ENCODE peak calls at places on chromosome 20, in five cellular contexts. T is kidney; C is neural progenitor cell; O is left lung; V is CD8-positive, alpha-beta memory T cell. M is an unnamed sample. For H3K4me1, the result is how much of the 10 kb centered on the place peaks cover.

GRCh38 chr20:61166324-61166723 is 85.7 kb upstream of the CDH4 start:
- DNase-seq in T (no peak), C (no peak), O (no peak), V (no peak), M (no peak)

GRCh38 chr20:44850272-44850671 is 35.2 kb upstream of the YWHAB start:
- DNase-seq in T (no peak), C (no peak), O (no peak), V (no peak), M (no peak)

GRCh38 chr20:17701826-17702225 is 2.1 kb downstream of the BANF2 start:
- DNase-seq in T (no peak), C (no peak), O (no peak), V (no peak), M (no peak)

GRCh38 chr20:8547968-8548588 is 416.0 kb downstream of the PLCB1 start:
- DNase-seq in T (no peak), C (no peak), O (no peak), V (no peak), M (no peak)

GRCh38 chr20:41308726-41309413 is 8.7 kb downstream of the ZHX3 start:
- DNase-seq in T (no peak), C (no peak), O (no peak), V (no peak), M (no peak)

GRCh38 chr20:16620961-16621360 is 47.7 kb upstream of the KIF16B start:
- DNase-seq in T (no peak), C (no peak), O (no peak), V (no peak), M (no peak)

GRCh38 chr20:10557685-10558084 is 116.1 kb downstream of the JAG1 start:
- DNase-seq in T (no peak), C (no peak), O (no peak), V (no peak), M (no peak)

GRCh38 chr20:44211177-44212039 is 837 bp upstream of the OSER1 start:
- DNase-seq in T (no peak), C (peak), O (no peak), V (peak), M (no peak)

GRCh38 chr20:46646122-46646521 is 5.1 kb downstream of the SLC13A3 start:
- DNase-seq in T (no peak), C (no peak), O (no peak), V (no peak), M (no peak)

GRCh38 chr20:51565741-51566140 is 23.2 kb upstream of the NFATC2 start:
- DNase-seq in T (no peak), C (no peak), O (no peak), V (no peak), M (no peak)
- H3K4me1 ChIP-seq in T (under half), C (under half), O (under half), V (under half), M (under half)

GRCh38 chr20:32522525-32522774 is 62.7 kb downstream of the NOL4L start:
- DNase-seq in T (no peak), C (no peak), O (no peak), V (no peak), M (peak)
- H3K27ac ChIP-seq in T (no peak), C (no peak), O (no peak), V (no peak), M (peak)

DNA sequence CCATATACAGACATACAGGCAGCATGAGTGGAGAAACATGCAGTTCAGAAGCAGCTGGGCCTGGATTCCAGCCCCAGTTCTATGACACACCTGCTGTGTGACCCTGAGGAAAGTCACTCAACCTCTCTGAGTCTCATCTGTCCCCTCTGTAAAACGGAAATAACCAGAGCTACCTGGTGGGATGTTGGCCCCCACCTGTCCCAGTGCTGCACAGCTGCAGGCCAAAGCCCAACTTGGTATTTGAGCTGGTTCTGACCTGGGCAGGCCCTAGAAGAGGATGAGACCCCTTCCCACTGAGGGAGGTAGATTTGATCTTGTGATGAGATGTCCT is 55.5 kb downstream of the PPP1R16B start:
- DNase-seq in T (no peak), C (no peak), O (no peak), V (no peak), M (no peak)
- H3K4me3 ChIP-seq in T (no peak), C (no peak), O (no peak), V (no peak), M (no peak)

DNA sequence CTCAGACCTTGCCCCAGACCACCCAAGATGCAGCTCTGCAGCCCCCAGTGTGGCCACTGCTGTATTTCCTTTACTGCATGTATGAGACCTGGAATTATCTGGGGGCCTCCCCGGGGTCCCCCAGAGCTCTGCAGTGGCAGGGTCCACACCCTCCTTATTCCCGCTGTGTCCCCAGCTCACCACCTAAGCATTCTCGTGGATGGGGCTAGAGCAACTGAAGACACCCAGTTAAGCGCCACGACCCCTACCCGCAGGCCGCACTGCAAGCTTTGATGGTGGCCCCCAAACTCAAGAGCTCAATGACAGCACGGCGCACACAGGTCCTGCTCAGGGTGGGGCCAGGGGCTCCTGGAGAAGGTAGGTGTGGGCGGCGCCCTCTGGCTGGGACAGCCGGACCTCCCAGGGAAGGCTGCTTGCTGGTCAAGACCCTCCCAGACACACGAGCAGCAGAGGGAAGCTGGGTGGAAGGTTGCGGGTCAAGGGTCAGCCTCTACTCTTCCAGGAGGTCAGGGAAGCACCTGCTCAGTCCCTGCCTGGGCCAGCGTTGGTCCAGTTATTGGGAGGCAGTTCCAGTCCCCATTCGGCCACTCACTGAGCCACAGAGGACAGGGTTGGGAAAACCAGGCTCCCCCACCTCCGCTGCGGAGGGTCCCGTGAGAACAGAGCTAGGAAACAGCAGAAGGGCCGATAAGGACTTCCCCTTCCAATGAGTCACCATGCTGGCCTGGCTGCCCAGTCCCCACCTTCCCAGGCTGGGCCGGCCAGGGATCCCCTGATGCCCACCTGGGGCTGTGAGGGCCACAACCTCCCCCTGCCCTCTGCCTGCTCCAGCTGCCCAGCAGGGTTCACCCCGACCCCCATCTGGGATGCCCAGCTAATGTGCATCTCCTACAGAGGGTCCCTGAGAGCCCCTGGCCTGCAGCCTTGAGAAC is 2.9 kb downstream of the LAMA5 start:
- DNase-seq in T (peak), C (peak), O (peak), V (no peak), M (no peak)
- H3K4me1 ChIP-seq in T (under half), C (half or more), O (under half), V (under half), M (under half)

DNA sequence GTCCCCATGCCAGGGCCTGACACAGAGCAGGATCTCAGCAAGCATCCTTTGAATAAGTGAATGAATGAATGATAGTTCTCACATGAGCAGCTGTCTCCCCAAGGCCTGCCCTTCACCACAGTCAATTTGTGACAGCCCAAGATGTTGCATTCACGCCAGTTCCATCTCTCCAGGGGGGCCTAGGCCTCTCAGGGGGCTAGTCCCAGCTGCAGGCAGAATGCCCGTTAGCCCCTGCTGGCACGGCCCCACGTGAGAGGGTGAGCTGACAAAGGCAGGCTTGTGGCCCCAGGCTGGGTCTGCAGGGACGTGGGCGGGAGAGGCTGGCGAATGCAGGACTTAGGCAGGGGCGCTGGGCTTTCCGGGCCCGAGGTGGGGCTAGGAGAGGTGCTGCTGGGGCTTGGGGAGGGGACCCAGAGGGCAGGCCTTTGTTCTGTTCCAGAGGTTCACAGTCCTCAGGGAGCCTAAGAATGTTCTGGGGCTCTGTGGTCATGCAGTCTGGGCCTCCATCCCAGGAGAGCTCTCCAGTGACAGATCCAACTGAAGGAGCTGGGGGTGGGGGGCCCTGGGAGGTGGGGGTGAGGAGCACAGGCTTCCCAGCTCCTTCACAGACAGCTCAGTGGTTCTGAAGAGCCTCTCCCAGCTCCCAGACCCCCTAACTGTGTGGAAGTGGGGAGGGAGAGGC is 30.5 kb upstream of the TLDC2 start:
- DNase-seq in T (peak), C (peak), O (no peak), V (no peak), M (no peak)
- H3K27ac ChIP-seq in T (no peak), C (peak), O (peak), V (no peak), M (no peak)

DNA sequence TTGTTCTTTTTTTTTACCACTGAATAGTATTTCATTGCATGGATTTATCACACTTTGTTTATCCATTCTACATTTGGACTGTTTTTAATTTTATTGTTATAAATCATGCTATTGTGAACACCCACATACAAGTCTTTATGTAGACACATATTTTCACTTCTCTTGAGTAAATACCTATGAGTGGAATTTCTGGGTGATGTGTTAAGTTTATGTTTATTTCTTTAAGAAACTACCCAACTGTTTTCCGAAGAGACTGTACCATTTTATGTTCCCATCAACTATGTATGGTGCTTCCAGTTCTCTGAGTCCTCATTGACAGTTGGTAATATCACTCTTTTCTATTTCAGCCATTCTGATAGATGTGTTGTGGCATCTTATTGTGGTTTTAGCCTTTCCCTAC is 54.0 kb downstream of the RIN2 start:
- DNase-seq in T (no peak), C (no peak), O (no peak), V (no peak), M (no peak)
- H3K4me3 ChIP-seq in T (no peak), C (no peak), O (no peak), V (no peak), M (no peak)

DNA sequence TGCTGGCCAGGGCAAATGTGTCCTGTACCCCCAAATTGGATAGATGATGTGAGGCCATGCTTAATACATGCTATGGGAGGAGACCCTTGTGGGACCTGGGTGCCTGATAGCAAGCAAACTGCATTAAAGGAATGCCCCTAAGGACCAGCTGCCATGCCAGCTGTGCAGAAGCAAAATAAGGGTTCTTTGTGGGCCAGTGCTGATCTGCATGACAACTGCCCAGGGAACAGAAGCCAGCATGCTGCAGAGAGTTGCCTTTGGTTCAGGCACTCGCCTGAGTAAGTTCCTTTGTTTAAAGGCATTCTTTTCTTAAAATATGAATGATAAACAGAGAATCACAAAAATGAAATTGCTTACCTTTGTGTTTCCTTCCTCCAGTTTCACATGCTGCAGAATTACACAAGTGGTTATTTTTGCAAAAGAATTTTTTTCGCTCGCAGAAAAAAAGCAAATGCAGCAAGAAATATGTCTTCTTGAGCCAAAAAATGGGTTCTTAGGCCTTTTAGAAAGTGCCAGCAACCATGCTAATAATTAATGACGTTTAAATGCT is 6.9 kb upstream of the SYNDIG1 start:
- DNase-seq in T (no peak), C (peak), O (no peak), V (no peak), M (no peak)
- H3K4me1 ChIP-seq in T (under half), C (under half), O (under half), V (under half), M (under half)

GRCh38 chr20:33687993-33688937 is 2.1 kb upstream of the E2F1 start:
- DNase-seq in T (no peak), C (no peak), O (no peak), V (no peak), M (no peak)

GRCh38 chr20:33688938-33689424 is 2.8 kb upstream of the E2F1 start:
- DNase-seq in T (no peak), C (no peak), O (no peak), V (no peak), M (no peak)

GRCh38 chr20:33687370-33687915 is 1.3 kb upstream of the E2F1 start:
- DNase-seq in T (no peak), C (no peak), O (no peak), V (no peak), M (no peak)

GRCh38 chr20:33689973-33690372 is 3.8 kb upstream of the E2F1 start:
- DNase-seq in T (no peak), C (no peak), O (no peak), V (peak), M (no peak)

DNA sequence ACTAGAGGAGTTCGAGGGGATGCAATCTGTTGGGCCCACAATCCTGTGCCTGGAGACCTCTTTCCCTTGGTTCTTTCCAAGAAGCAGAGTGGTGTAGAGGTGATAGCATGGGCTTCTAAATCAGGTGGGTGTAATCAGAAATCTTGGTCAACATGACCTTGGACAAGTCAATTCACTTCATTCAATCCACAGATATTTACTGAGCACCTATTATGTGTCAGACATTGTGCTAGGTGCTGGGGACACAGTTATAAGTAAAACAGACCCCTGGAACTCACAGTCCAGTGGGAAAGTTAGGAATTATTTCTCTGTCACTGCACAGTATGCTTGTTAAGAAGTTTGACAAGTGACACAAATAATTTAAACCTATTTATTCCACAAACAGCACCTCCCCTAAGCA is 3.3 kb upstream of the E2F1 start:
- DNase-seq in T (no peak), C (no peak), O (no peak), V (no peak), M (no peak)
- H3K27ac ChIP-seq in T (no peak), C (no peak), O (no peak), V (peak), M (peak)

DNA sequence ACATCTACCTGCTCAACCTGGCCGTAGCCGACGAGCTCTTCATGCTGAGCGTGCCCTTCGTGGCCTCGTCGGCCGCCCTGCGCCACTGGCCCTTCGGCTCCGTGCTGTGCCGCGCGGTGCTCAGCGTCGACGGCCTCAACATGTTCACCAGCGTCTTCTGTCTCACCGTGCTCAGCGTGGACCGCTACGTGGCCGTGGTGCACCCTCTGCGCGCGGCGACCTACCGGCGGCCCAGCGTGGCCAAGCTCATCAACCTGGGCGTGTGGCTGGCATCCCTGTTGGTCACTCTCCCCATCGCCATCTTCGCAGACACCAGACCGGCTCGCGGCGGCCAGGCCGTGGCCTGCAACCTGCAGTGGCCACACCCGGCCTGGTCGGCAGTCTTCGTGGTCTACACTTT is 619 bp downstream of the SSTR4 start:
- DNase-seq in T (no peak), C (no peak), O (no peak), V (no peak), M (no peak)
- H3K4me3 ChIP-seq in T (no peak), C (peak), O (no peak), V (no peak), M (no peak)

DNA sequence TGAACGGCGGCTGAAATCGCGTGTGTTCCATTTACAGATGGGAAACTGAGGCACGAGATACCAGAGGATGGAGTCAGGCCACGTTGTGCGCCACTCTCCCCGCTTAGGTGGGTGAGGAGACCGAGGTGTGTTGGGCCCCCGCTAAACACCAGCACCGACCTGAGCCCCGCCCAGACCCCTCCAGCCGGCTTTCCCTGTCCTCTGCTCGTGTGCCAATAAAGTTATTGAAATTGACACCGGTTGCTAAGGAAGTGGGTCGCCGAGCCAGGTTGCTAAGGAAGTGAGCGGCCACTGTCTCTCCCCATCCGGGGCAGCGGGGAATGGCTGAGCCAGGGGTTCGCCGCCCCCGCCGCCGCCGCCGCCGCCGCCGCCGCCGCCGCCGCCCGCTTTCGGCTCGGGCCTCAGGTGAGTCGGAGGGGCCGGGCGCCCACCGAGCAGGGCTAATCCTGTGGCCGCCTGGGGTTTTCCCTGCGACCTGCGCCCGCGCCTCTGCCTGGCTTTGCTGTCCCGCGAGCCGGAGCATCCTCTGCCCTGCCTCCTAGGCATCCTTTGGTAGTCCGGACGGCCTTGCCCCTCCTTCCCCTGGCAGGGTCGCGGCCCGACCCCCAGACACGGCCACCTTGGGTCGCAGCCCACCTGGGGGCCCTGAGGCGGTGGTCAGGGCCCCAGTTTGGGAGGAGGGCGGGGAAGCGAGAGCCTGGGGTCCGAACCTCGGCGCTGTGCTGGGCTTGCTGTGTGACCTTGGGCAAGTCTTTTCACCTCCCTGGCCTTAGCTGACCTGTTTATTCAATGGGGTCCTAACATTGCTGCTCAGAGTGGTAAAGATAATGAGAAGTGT is at the start of gene KIF3B:
- DNase-seq in T (peak), C (peak), O (peak), V (peak), M (peak)
- H3K4me1 ChIP-seq in T (under half), C (under half), O (under half), V (under half), M (under half)

M was measured in CD4-positive, CD25-positive, alpha-beta regulatory T cell.